ENCODE peak calls at places on chromosomes 11 and 22, in six cellular contexts. U is GM12878, D is adrenal gland, G is ovary, O is body of pancreas, P is HCT116. E is an unnamed sample. For H3K4me1, the result is how much of the 10 kb centered on the place peaks cover.

GRCh38 chr22:41687901-41688364 is 734 bp downstream of the SNU13 start:
- DNase-seq in O (no peak), D (peak), P (no peak), U (no peak), G (no peak), E (no peak)

GRCh38 chr11:198236-198806 is 5.4 kb downstream of the SCGB1C1 start:
- DNase-seq in D (no peak), G (peak), O (peak), P (no peak), U (no peak), E (no peak)

GRCh38 chr11:1360835-1361357 is 28.8 kb upstream of the BRSK2 start:
- DNase-seq in G (no peak), D (no peak), P (no peak), O (no peak), U (no peak), E (no peak)

GRCh38 chr11:74185695-74186094 is 14.6 kb downstream of the PPME1 start:
- DNase-seq in D (no peak), U (no peak), G (no peak), O (no peak), P (no peak), E (no peak)

GRCh38 chr11:115911656-115912055 is 407.4 kb upstream of the CADM1 start:
- DNase-seq in O (no peak), D (no peak), G (no peak), U (no peak), P (no peak), E (no peak)

GRCh38 chr11:64247729-64248531 is 1.2 kb upstream of the PPP1R14B start:
- DNase-seq in G (peak), U (no peak), O (no peak), D (peak), P (no peak), E (no peak)

GRCh38 chr11:19389787-19390303 is 149.1 kb upstream of the E2F8 start:
- DNase-seq in G (peak), U (no peak), O (no peak), P (no peak), D (peak), E (peak)

GRCh38 chr11:83724704-83725114 is 438.5 kb upstream of the CCDC90B start:
- DNase-seq in O (peak), P (no peak), U (no peak), G (peak), D (peak), E (no peak)

GRCh38 chr11:2523821-2524391 is 79.1 kb downstream of the KCNQ1 start:
- DNase-seq in U (no peak), D (peak), P (no peak), O (peak), G (no peak), E (no peak)

GRCh38 chr11:114832532-114833125 is 154.3 kb downstream of the NXPE2 start:
- DNase-seq in U (no peak), P (no peak), O (no peak), G (no peak), D (no peak), E (no peak)

GRCh38 chr11:129282634-129283033 is 90.5 kb upstream of the ARHGAP32 start:
- DNase-seq in U (no peak), D (no peak), O (no peak), P (no peak), G (no peak), E (no peak)

GRCh38 chr22:26589367-26589844 is 526 bp downstream of the TPST2 start:
- DNase-seq in P (no peak), D (peak), G (peak), U (no peak), O (peak), E (no peak)

GRCh38 chr11:19595840-19596751 is 116.5 kb upstream of the NAV2 start:
- DNase-seq in G (no peak), O (no peak), D (peak), P (no peak), U (no peak), E (peak)

GRCh38 chr22:35517769-35518530 is 22.7 kb upstream of the RASD2 start:
- DNase-seq in P (no peak), D (no peak), O (no peak), U (no peak), G (no peak), E (no peak)

GRCh38 chr22:37229012-37229804 is 14.9 kb downstream of the RAC2 start:
- DNase-seq in O (no peak), D (peak), P (peak), G (no peak), U (no peak), E (no peak)

GRCh38 chr11:111819161-111820058 is 52.0 kb downstream of the ALG9 start:
- DNase-seq in D (peak), G (no peak), U (no peak), O (peak), P (no peak), E (peak)

GRCh38 chr11:121800704-121801516 is 315.1 kb downstream of the BLID start:
- DNase-seq in D (no peak), P (no peak), U (no peak), O (no peak), G (peak), E (no peak)

GRCh38 chr11:110430267-110431211 is 791 bp downstream of the FDX1 start:
- DNase-seq in D (peak), P (no peak), O (peak), U (peak), G (peak), E (peak)

GRCh38 chr11:58573451-58574104 is 2.1 kb downstream of the LPXN start:
- DNase-seq in G (peak), O (no peak), P (no peak), D (peak), U (no peak), E (peak)

GRCh38 chr11:129643031-129643721 is 172.5 kb upstream of the TMEM45B start:
- DNase-seq in D (no peak), O (no peak), U (no peak), P (no peak), G (no peak), E (peak)

GRCh38 chr11:115422013-115422697 is 82.1 kb downstream of the CADM1 start:
- DNase-seq in O (no peak), D (no peak), G (no peak), U (no peak), P (no peak), E (no peak)

GRCh38 chr22:36328635-36329216 is 59.0 kb downstream of the MYH9 start:
- DNase-seq in G (peak), O (peak), P (no peak), U (peak), D (peak), E (peak)

GRCh38 chr22:19122752-19123492 is 710 bp upstream of the DGCR2 start:
- DNase-seq in G (peak), U (no peak), D (peak), O (no peak), P (no peak), E (no peak)

GRCh38 chr11:1128333-1129142 is 29.2 kb upstream of the MUC5AC start:
- DNase-seq in D (no peak), P (no peak), O (no peak), G (no peak), U (no peak), E (no peak)

GRCh38 chr11:113464416-113464815 is 10.8 kb downstream of the DRD2 start:
- DNase-seq in O (no peak), D (no peak), U (no peak), P (no peak), G (no peak), E (no peak)

GRCh38 chr22:30823015-30823370 is 128.3 kb downstream of the OSBP2 start:
- DNase-seq in D (no peak), O (no peak), P (no peak), U (no peak), G (no peak), E (no peak)

GRCh38 chr11:34650528-34650927 is 29.6 kb downstream of the EHF start:
- DNase-seq in U (peak), G (no peak), P (no peak), O (no peak), D (no peak), E (no peak)

GRCh38 chr22:25357606-25358420 is 138.4 kb downstream of the CRYBB2 start:
- DNase-seq in U (no peak), P (no peak), D (no peak), G (no peak), O (peak), E (peak)

GRCh38 chr22:41828516-41828915 is 4.4 kb upstream of the SREBF2 start:
- DNase-seq in G (no peak), D (no peak), O (no peak), P (no peak), U (no peak), E (no peak)

GRCh38 chr11:79304599-79305212 is 136.1 kb downstream of the TENM4 start:
- DNase-seq in U (no peak), G (no peak), D (no peak), P (no peak), O (no peak), E (no peak)

GRCh38 chr11:6249822-6250555 is 9.6 kb upstream of the CCKBR start:
- DNase-seq in P (peak), D (peak), O (peak), U (no peak), G (peak), E (peak)

GRCh38 chr11:77038825-77039326 is 4.7 kb downstream of the B3GNT6 start:
- DNase-seq in D (no peak), P (no peak), G (no peak), U (no peak), O (no peak), E (no peak)

GRCh38 chr11:60786811-60787567 is 1.9 kb downstream of the MS4A10 start:
- DNase-seq in G (peak), D (peak), P (no peak), U (no peak), O (peak), E (peak)

GRCh38 chr22:17205432-17205831 is 13.8 kb downstream of the ADA2 start:
- DNase-seq in G (no peak), O (no peak), U (no peak), D (no peak), P (no peak), E (no peak)

GRCh38 chr11:86802601-86803051 is 2.3 kb downstream of the PRSS23 start:
- DNase-seq in G (no peak), O (peak), P (peak), D (no peak), U (no peak), E (no peak)

GRCh38 chr22:25084405-25085107 is 115.1 kb upstream of the CRYBB3 start:
- DNase-seq in D (no peak), U (no peak), O (no peak), G (no peak), P (no peak), E (no peak)

DNA sequence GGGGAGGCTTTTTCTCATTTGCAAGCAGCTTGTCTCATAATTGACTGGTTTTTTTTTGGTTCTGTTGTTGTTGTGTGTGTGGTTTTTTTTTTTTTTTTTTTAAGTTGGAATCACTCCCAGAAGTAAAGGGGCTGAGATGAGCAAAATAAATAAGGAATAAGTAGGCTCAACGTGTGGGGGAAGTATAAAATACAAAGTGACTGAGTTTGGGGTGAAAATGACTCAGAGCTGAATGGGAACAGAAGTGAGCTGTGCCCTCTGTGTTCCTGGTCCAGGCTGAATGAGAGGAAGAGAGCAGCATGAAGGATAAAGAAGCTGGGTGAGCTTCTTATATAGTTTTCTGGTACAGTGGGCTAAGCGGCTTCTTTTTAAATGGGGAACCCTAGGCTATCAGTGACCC is 90.0 kb downstream of the GRIK4 start:
- DNase-seq in G (no peak), U (no peak), O (no peak), P (no peak), D (peak), E (no peak)
- TF ChIP-seq CTCF in G (no peak), U (no peak), O (no peak), P (no peak), D (no peak), E (no peak)

GRCh38 chr22:40485813-40486610 is 115.6 kb downstream of the SGSM3 start:
- DNase-seq in D (peak), O (no peak), P (no peak), U (no peak), G (no peak), E (peak)
- H3K4me1 ChIP-seq in D (under half), O (under half), P (under half), U (under half), G (under half), E (half or more)

GRCh38 chr11:75400110-75400865 is 970 bp downstream of the RPS3 start:
- DNase-seq in G (no peak), U (no peak), D (no peak), O (no peak), P (no peak), E (no peak)
- TF ChIP-seq POLR2A in G (no peak), U (no peak), D (no peak), O (no peak), P (no peak), E (no peak)

GRCh38 chr11:117479372-117479771 is 151.7 kb downstream of the CEP164 start:
- DNase-seq in P (peak), O (no peak), G (no peak), U (no peak), D (no peak), E (no peak)
- TF ChIP-seq CTCF in P (peak), O (peak), G (no peak), U (peak), D (no peak), E (no peak)

DNA sequence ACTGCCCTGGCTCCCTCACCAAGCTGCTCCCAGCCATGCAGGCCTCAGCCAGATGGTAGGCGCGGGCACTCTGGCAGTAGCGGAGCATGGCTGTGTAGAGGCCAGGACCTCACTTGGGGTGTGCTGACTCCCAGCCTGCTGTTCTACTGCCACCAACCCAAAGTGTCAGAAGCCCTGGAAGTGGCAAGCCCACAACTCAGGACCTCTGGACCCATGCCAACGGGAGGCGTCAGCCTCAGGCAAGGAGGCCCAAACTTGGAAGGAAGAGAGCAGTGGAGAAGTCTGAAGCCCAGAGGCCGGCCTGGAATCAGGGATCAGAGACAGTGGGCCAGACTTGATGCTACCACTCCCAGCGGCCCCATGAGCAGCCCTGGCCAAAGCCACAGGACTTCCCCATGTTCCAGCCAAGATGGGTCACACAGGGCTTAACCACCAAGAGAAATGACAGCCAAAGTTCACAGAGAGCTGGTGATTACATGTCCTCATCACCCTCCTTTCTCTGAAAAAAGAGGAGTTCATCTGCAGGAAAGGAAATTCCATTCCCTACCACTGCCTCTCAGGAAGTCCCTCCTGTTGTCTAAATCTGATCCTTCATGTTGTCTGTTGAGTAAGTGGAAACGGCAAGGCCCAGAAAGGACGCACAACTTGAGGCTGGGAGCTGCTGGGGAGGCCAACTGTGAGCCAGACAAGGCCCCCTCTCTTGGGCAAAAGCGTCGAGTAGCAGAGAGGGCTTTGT is 4.4 kb downstream of the ARRB1 start:
- DNase-seq in G (peak), O (no peak), U (no peak), D (peak), P (no peak), E (no peak)
- H3K4me1 ChIP-seq in G (under half), O (half or more), U (under half), D (under half), P (under half), E (under half)

GRCh38 chr11:72740060-72740424 is 12.2 kb downstream of the ARAP1 start:
- DNase-seq in U (no peak), D (no peak), P (no peak), O (no peak), G (no peak), E (no peak)

GRCh38 chr11:72737341-72737740 is 14.9 kb downstream of the ARAP1 start:
- DNase-seq in O (no peak), G (no peak), U (no peak), P (no peak), D (no peak), E (no peak)

GRCh38 chr11:72736452-72737069 is 15.6 kb downstream of the ARAP1 start:
- DNase-seq in D (peak), P (peak), G (no peak), O (no peak), U (no peak), E (peak)

GRCh38 chr11:72739240-72740059 is 12.8 kb downstream of the ARAP1 start:
- DNase-seq in U (no peak), P (no peak), O (no peak), D (no peak), G (no peak), E (no peak)

DNA sequence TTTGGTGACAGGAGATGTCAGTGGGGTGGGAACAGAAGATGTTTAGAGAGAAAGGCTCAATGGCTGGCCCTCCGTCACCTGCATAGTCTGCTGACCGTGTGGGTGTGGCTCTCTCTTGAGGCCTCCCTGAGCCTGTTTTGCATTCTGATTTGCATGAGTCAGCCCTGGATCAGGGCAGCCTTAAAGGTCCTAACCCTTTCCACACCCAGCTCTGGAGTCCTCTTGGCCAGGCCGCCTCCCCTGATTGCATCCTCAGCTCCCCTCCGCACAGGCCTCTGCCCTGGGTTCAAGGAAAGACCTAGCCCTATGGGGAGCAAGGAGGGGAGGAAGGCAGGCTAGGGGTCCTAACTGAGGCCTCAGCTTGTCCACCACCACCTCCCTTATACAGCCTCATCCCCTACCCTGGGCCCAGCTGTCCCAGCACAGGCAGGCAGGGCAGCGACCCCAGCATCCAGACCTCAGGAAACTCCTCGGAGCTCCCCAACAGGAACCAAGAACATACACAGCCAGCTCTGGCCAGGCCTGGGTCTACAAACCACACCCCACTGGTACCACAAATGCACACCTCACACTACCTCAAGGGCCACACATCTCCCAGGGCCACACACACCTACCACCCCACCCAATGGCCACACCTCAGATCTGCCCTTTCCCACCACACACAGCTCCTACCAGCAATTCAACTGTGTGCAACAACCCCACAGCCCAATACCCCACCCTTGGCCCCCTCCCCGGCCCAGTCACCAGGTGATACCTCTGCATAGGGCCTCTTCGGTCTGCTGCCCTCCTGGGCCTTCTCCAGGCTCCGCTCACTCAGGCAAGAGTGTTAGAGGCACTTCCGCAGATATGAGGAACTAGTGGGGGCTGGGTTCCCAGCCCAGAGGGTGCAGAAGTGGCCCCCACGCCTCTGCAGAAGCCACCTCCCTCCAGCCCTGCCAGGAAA is 13.7 kb downstream of the ARAP1 start:
- DNase-seq in D (no peak), U (no peak), P (no peak), G (no peak), O (no peak), E (no peak)
- TF ChIP-seq POLR2A in D (no peak), U (peak), P (no peak), G (no peak), O (no peak), E (no peak)

DNA sequence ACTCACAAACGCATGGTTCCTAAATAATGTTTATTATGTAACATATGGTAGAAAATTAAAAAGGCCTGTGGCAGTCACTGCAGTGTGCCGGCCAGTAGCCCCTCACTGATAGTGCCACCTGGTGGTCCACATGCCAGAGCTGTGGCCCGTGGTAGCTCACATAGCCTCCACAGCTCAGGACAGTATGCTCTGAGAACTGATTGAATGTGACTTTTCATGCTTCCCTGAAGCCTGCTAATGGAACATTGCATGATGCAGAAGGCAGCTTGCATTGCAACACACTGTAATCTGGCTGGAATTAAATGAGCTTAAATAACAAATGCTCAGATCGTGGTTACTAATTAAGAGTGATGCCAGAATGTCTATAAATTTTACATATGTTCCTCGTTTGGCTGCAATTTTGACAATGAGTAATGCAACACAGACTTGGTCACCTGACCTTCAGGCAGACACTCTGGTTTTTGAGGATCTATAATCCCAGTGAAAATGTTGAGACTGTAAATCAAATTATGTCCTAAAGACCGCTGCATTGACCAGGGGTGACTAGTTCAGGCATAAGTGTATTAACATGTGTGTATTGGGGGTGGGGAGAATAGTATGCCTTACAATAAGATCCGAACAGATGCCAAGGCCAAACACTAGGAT is 566.4 kb downstream of the METTL15 start:
- DNase-seq in D (no peak), U (no peak), O (no peak), P (peak), G (no peak), E (no peak)
- TF ChIP-seq CTCF in D (peak), U (peak), O (no peak), P (peak), G (no peak), E (no peak)

E was measured in gastrocnemius medialis.